ENCODE peak calls at places on chromosomes 5 and 9, in seven cellular contexts. One of them, this sample, is unnamed.

GRCh38 chr5:108418172-108418571 is 36.3 kb upstream of the FBXL17 start:
- DNase-seq in A549: no peak
- DNase-seq in HCT116: no peak
- DNase-seq in HepG2: no peak
- DNase-seq in IMR-90: no peak
- DNase-seq in H1: no peak
- DNase-seq in K562: no peak
- DNase-seq in this sample: no peak

GRCh38 chr5:160048131-160048530 is 39.2 kb downstream of the TTC1 start:
- DNase-seq in A549: no peak
- DNase-seq in HCT116: no peak
- DNase-seq in HepG2: no peak
- DNase-seq in IMR-90: no peak
- DNase-seq in H1: no peak
- DNase-seq in K562: no peak
- DNase-seq in this sample: no peak

GRCh38 chr9:7094052-7094451 is 336.3 kb downstream of the KDM4C start:
- DNase-seq in A549: no peak
- DNase-seq in HCT116: no peak
- DNase-seq in HepG2: peak
- DNase-seq in IMR-90: peak
- DNase-seq in H1: no peak
- DNase-seq in K562: peak
- DNase-seq in this sample: no peak

GRCh38 chr9:125649315-125649714 is 57.7 kb downstream of the MAPKAP1 start:
- DNase-seq in A549: peak
- DNase-seq in HCT116: peak
- DNase-seq in HepG2: no peak
- DNase-seq in IMR-90: peak
- DNase-seq in H1: no peak
- DNase-seq in K562: no peak
- DNase-seq in this sample: no peak

GRCh38 chr5:108143581-108143980 is 238.3 kb downstream of the FBXL17 start:
- DNase-seq in A549: no peak
- DNase-seq in HCT116: no peak
- DNase-seq in HepG2: no peak
- DNase-seq in IMR-90: peak
- DNase-seq in H1: no peak
- DNase-seq in K562: no peak
- DNase-seq in this sample: no peak

GRCh38 chr9:123753669-123754307 is 176.1 kb downstream of the DENND1A start:
- DNase-seq in A549: no peak
- DNase-seq in HCT116: no peak
- DNase-seq in HepG2: no peak
- DNase-seq in IMR-90: no peak
- DNase-seq in H1: no peak
- DNase-seq in K562: no peak
- DNase-seq in this sample: no peak

GRCh38 chr5:157285310-157286035 is 19.6 kb downstream of the CYFIP2 start:
- DNase-seq in A549: no peak
- DNase-seq in HCT116: no peak
- DNase-seq in HepG2: no peak
- DNase-seq in IMR-90: no peak
- DNase-seq in H1: no peak
- DNase-seq in K562: no peak
- DNase-seq in this sample: no peak

GRCh38 chr9:98132806-98133631 is 14.0 kb upstream of the TRIM14 start:
- DNase-seq in A549: no peak
- DNase-seq in HCT116: no peak
- DNase-seq in HepG2: no peak
- DNase-seq in IMR-90: no peak
- DNase-seq in H1: no peak
- DNase-seq in K562: no peak
- DNase-seq in this sample: no peak

GRCh38 chr9:124754289-124754688 is 16.8 kb downstream of the NR6A1 start:
- DNase-seq in A549: no peak
- DNase-seq in HCT116: no peak
- DNase-seq in HepG2: no peak
- DNase-seq in IMR-90: peak
- DNase-seq in H1: no peak
- DNase-seq in K562: no peak
- DNase-seq in this sample: no peak

GRCh38 chr5:35041251-35041650 is 6.5 kb downstream of the AGXT2 start:
- DNase-seq in A549: no peak
- DNase-seq in HCT116: no peak
- DNase-seq in HepG2: no peak
- DNase-seq in IMR-90: peak
- DNase-seq in H1: no peak
- DNase-seq in K562: no peak
- DNase-seq in this sample: no peak

GRCh38 chr5:35047785-35048404 is at the start of gene AGXT2:
- DNase-seq in A549: no peak
- DNase-seq in HCT116: no peak
- DNase-seq in HepG2: no peak
- DNase-seq in IMR-90: no peak
- DNase-seq in H1: no peak
- DNase-seq in K562: no peak
- DNase-seq in this sample: no peak

GRCh38 chr5:35050541-35051126 is 2.9 kb upstream of the AGXT2 start:
- DNase-seq in A549: no peak
- DNase-seq in HCT116: no peak
- DNase-seq in HepG2: peak
- DNase-seq in IMR-90: no peak
- DNase-seq in H1: no peak
- DNase-seq in K562: no peak
- DNase-seq in this sample: no peak

GRCh38 chr5:35048910-35049309 is 1.2 kb upstream of the AGXT2 start:
- DNase-seq in A549: no peak
- DNase-seq in HCT116: no peak
- DNase-seq in HepG2: no peak
- DNase-seq in IMR-90: no peak
- DNase-seq in H1: no peak
- DNase-seq in K562: no peak
- DNase-seq in this sample: no peak

GRCh38 chr5:35046754-35047153 is 995 bp downstream of the AGXT2 start:
- DNase-seq in A549: no peak
- DNase-seq in HCT116: no peak
- DNase-seq in HepG2: no peak
- DNase-seq in IMR-90: peak
- DNase-seq in H1: no peak
- DNase-seq in K562: no peak
- DNase-seq in this sample: no peak
- TF ChIP-seq CEBPB in A549: no peak
- TF ChIP-seq CEBPB in HCT116: no peak
- TF ChIP-seq CEBPB in HepG2: no peak
- TF ChIP-seq CEBPB in IMR-90: peak
- TF ChIP-seq CEBPB in H1: no peak
- TF ChIP-seq CEBPB in K562: no peak
- TF ChIP-seq CEBPB in this sample: no peak

GRCh38 chr5:57906637-57907036 is 424.0 kb upstream of the ACTBL2 start:
- DNase-seq in A549: no peak
- DNase-seq in HCT116: no peak
- DNase-seq in HepG2: no peak
- DNase-seq in IMR-90: no peak
- DNase-seq in H1: no peak
- DNase-seq in K562: no peak
- DNase-seq in this sample: no peak
- TF ChIP-seq CEBPB in A549: no peak
- TF ChIP-seq CEBPB in HCT116: no peak
- TF ChIP-seq CEBPB in HepG2: no peak
- TF ChIP-seq CEBPB in IMR-90: no peak
- TF ChIP-seq CEBPB in H1: no peak
- TF ChIP-seq CEBPB in K562: no peak
- TF ChIP-seq CEBPB in this sample: no peak

GRCh38 chr5:122584411-122585110 is 190.3 kb upstream of the SNX2 start:
- DNase-seq in A549: no peak
- DNase-seq in HCT116: no peak
- DNase-seq in HepG2: no peak
- DNase-seq in IMR-90: peak
- DNase-seq in H1: no peak
- DNase-seq in K562: no peak
- DNase-seq in this sample: no peak

GRCh38 chr5:122585111-122585415 is 189.8 kb upstream of the SNX2 start:
- DNase-seq in A549: no peak
- DNase-seq in HCT116: no peak
- DNase-seq in HepG2: no peak
- DNase-seq in IMR-90: no peak
- DNase-seq in H1: no peak
- DNase-seq in K562: no peak
- DNase-seq in this sample: no peak

GRCh38 chr5:122586351-122586750 is 188.5 kb upstream of the SNX2 start:
- DNase-seq in A549: no peak
- DNase-seq in HCT116: no peak
- DNase-seq in HepG2: no peak
- DNase-seq in IMR-90: peak
- DNase-seq in H1: no peak
- DNase-seq in K562: no peak
- DNase-seq in this sample: no peak

GRCh38 chr5:122576266-122577016 is 198.4 kb upstream of the SNX2 start:
- DNase-seq in A549: no peak
- DNase-seq in HCT116: no peak
- DNase-seq in HepG2: no peak
- DNase-seq in IMR-90: no peak
- DNase-seq in H1: no peak
- DNase-seq in K562: no peak
- DNase-seq in this sample: no peak

GRCh38 chr5:122581629-122582028 is 193.3 kb upstream of the SNX2 start:
- DNase-seq in A549: no peak
- DNase-seq in HCT116: no peak
- DNase-seq in HepG2: no peak
- DNase-seq in IMR-90: no peak
- DNase-seq in H1: no peak
- DNase-seq in K562: no peak
- DNase-seq in this sample: no peak
- TF ChIP-seq CEBPB in A549: no peak
- TF ChIP-seq CEBPB in HCT116: no peak
- TF ChIP-seq CEBPB in HepG2: no peak
- TF ChIP-seq CEBPB in IMR-90: no peak
- TF ChIP-seq CEBPB in H1: no peak
- TF ChIP-seq CEBPB in K562: no peak
- TF ChIP-seq CEBPB in this sample: no peak

DNA sequence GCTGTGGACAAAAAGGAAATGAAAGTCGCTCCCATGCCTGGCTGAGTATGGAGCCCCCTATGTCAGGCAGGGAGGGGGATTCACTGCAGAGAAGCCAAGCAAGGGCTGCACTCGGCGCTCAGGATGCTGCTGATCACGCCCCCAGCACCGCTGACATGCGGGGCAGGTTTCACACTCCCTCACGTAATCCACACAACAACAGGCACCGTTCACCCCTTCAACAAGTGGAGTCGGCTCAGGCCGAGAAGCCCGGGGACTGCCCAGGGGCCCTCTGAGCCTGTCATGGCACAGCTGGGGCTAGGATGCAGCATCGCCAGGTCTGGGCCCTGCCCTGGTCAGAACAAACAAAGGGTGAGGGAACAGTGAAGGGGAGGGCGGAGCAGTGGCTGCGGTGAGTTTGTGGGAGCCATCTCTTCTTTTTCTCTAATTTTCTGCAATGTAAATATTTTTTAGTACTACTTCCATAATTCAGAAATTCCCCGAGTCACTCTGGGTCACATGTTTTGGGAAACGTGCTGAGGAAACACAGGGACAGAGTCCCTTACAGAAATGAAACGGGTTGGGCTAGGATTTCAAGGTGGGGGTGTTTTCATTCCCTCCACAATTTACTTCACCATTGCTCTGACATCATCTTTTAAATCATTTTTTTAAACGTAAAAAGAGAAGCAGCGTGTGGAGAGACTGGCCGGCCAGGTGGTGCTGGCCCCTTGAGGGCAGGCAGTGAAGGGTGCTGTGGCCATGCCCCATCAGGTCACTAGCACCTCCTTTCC is 49.8 kb downstream of the PRRT1B start:
- DNase-seq in A549: no peak
- DNase-seq in HCT116: no peak
- DNase-seq in HepG2: peak
- DNase-seq in IMR-90: no peak
- DNase-seq in H1: no peak
- DNase-seq in K562: no peak
- DNase-seq in this sample: no peak
- TF ChIP-seq CEBPB in A549: no peak
- TF ChIP-seq CEBPB in HCT116: no peak
- TF ChIP-seq CEBPB in HepG2: no peak
- TF ChIP-seq CEBPB in IMR-90: no peak
- TF ChIP-seq CEBPB in H1: no peak
- TF ChIP-seq CEBPB in K562: no peak
- TF ChIP-seq CEBPB in this sample: no peak

DNA sequence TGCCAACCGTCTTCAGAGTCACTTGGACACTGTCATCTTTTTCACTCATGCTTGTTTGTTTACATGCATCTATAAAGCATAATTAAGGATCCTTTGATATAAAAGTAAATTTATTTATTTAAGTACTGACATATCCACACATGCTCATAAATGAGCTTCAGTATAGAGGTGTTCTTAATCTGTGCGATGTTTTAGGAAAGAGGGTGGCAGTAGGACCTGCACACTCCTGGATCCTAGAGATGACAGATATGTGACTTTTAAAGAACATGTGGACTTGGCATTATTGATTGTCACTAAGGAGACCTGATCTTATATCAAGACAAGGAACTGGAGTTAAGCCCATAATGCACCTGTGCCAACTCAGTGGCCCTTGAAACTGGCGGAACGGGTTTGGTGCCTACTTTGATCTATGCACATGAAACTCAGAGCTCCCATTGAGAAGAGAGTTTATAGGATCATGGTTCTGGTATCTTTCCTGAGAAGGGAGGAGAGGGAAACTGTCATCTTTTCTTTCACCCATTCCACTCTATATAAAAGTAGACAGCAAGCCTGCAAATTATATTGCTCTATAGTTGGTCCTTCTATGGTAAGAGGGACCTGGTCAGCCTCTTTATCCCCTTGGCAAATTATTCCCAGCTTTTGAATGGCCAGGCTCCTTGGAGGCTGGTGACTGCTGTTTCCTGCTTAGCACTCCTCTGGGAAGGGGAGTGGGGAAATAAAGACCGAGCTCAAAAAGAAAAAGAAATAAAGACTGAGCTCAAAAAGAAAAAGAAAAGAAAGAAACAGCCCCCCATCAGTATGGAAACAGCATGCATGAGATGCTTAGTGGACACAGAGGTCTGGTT is 57.8 kb upstream of the LIFR start:
- DNase-seq in A549: no peak
- DNase-seq in HCT116: peak
- DNase-seq in HepG2: no peak
- DNase-seq in IMR-90: no peak
- DNase-seq in H1: no peak
- DNase-seq in K562: no peak
- DNase-seq in this sample: no peak
- TF ChIP-seq CEBPB in A549: no peak
- TF ChIP-seq CEBPB in HCT116: no peak
- TF ChIP-seq CEBPB in HepG2: no peak
- TF ChIP-seq CEBPB in IMR-90: no peak
- TF ChIP-seq CEBPB in H1: no peak
- TF ChIP-seq CEBPB in K562: no peak
- TF ChIP-seq CEBPB in this sample: no peak

DNA sequence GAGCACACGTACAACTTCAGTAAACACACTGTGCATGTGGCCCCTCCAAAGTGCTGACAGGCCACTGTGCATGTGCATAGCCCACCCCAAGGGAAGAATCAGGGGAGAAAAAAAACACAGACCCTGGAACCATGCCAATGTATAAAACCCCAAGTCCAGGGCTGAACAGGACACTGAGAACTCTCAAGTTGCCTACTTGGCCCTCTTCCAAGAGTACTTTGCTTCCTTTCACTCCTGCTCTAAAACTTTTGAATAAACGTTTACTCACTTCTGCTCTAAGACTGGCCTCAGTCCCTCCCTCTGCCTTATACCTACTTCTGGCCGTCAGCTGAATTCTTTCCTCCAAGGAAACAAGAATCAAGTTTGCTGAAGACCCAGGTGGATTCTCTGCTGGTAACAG is 77.7 kb upstream of the NFIB start:
- DNase-seq in A549: no peak
- DNase-seq in HCT116: no peak
- DNase-seq in HepG2: no peak
- DNase-seq in IMR-90: no peak
- DNase-seq in H1: no peak
- DNase-seq in K562: no peak
- DNase-seq in this sample: no peak
- TF ChIP-seq CEBPB in A549: no peak
- TF ChIP-seq CEBPB in HCT116: no peak
- TF ChIP-seq CEBPB in HepG2: no peak
- TF ChIP-seq CEBPB in IMR-90: no peak
- TF ChIP-seq CEBPB in H1: no peak
- TF ChIP-seq CEBPB in K562: no peak
- TF ChIP-seq CEBPB in this sample: no peak

This sample was measured in GM12878.